ENCODE peak calls at places on chromosomes 6 and 20, in six cellular contexts. One of them, this sample, is unnamed.

GRCh38 chr6:47655719-47656595 is 42.4 kb upstream of the ADGRF4 start:
- DNase-seq in A549: no peak
- DNase-seq in HepG2: no peak
- DNase-seq in K562: peak
- DNase-seq in GM12878: no peak
- DNase-seq in endothelial cell of umbilical vein: peak
- DNase-seq in this sample: peak

GRCh38 chr6:165231581-165232276 is 77.7 kb downstream of the C6orf118 start:
- DNase-seq in A549: peak
- DNase-seq in HepG2: no peak
- DNase-seq in K562: no peak
- DNase-seq in GM12878: no peak
- DNase-seq in endothelial cell of umbilical vein: no peak
- DNase-seq in this sample: peak

GRCh38 chr6:82248233-82248735 is 740 bp upstream of the IBTK start:
- DNase-seq in A549: peak
- DNase-seq in HepG2: peak
- DNase-seq in K562: no peak
- DNase-seq in GM12878: no peak
- DNase-seq in endothelial cell of umbilical vein: no peak
- DNase-seq in this sample: peak

GRCh38 chr20:46559001-46559400 is 8.5 kb upstream of the OCSTAMP start:
- DNase-seq in A549: no peak
- DNase-seq in HepG2: no peak
- DNase-seq in K562: peak
- DNase-seq in GM12878: no peak
- DNase-seq in endothelial cell of umbilical vein: no peak
- DNase-seq in this sample: no peak

GRCh38 chr6:117233146-117233545 is 32.2 kb upstream of the VGLL2 start:
- DNase-seq in A549: no peak
- DNase-seq in HepG2: no peak
- DNase-seq in K562: no peak
- DNase-seq in GM12878: no peak
- DNase-seq in endothelial cell of umbilical vein: no peak
- DNase-seq in this sample: no peak

GRCh38 chr6:44428682-44429081 is 41.2 kb downstream of the CDC5L start:
- DNase-seq in A549: no peak
- DNase-seq in HepG2: no peak
- DNase-seq in K562: no peak
- DNase-seq in GM12878: no peak
- DNase-seq in endothelial cell of umbilical vein: no peak
- DNase-seq in this sample: no peak

GRCh38 chr6:169229611-169230321 is 23.9 kb downstream of the THBS2 start:
- DNase-seq in A549: no peak
- DNase-seq in HepG2: no peak
- DNase-seq in K562: no peak
- DNase-seq in GM12878: no peak
- DNase-seq in endothelial cell of umbilical vein: no peak
- DNase-seq in this sample: no peak

GRCh38 chr6:34810936-34811632 is 19.2 kb downstream of the BLTP3A start:
- DNase-seq in A549: no peak
- DNase-seq in HepG2: peak
- DNase-seq in K562: no peak
- DNase-seq in GM12878: peak
- DNase-seq in endothelial cell of umbilical vein: peak
- DNase-seq in this sample: no peak

GRCh38 chr20:15940127-15940526 is 633.1 kb downstream of the KIF16B start:
- DNase-seq in A549: no peak
- DNase-seq in HepG2: no peak
- DNase-seq in K562: no peak
- DNase-seq in GM12878: no peak
- DNase-seq in endothelial cell of umbilical vein: no peak
- DNase-seq in this sample: no peak

GRCh38 chr6:28135393-28135792 is 6.3 kb upstream of the ZKSCAN8 start:
- DNase-seq in A549: no peak
- DNase-seq in HepG2: no peak
- DNase-seq in K562: no peak
- DNase-seq in GM12878: no peak
- DNase-seq in endothelial cell of umbilical vein: no peak
- DNase-seq in this sample: peak

GRCh38 chr20:34834459-34834893 is 9.0 kb upstream of the NCOA6 start:
- DNase-seq in A549: peak
- DNase-seq in HepG2: peak
- DNase-seq in K562: peak
- DNase-seq in GM12878: no peak
- DNase-seq in endothelial cell of umbilical vein: peak
- DNase-seq in this sample: peak

GRCh38 chr6:31272431-31272830 is 539 bp upstream of the HLA-C start:
- DNase-seq in A549: no peak
- DNase-seq in HepG2: no peak
- DNase-seq in K562: no peak
- DNase-seq in GM12878: no peak
- DNase-seq in endothelial cell of umbilical vein: no peak
- DNase-seq in this sample: peak

GRCh38 chr20:47971321-47971781 is 186.1 kb upstream of the SULF2 start:
- DNase-seq in A549: no peak
- DNase-seq in HepG2: no peak
- DNase-seq in K562: no peak
- DNase-seq in GM12878: no peak
- DNase-seq in endothelial cell of umbilical vein: no peak
- DNase-seq in this sample: no peak

GRCh38 chr20:51022803-51023616 is at the start of gene KCNG1:
- DNase-seq in A549: peak
- DNase-seq in HepG2: no peak
- DNase-seq in K562: peak
- DNase-seq in GM12878: no peak
- DNase-seq in endothelial cell of umbilical vein: peak
- DNase-seq in this sample: peak

GRCh38 chr6:26609463-26609862 is 12.7 kb downstream of the ABT1 start:
- DNase-seq in A549: no peak
- DNase-seq in HepG2: no peak
- DNase-seq in K562: no peak
- DNase-seq in GM12878: no peak
- DNase-seq in endothelial cell of umbilical vein: no peak
- DNase-seq in this sample: no peak

GRCh38 chr6:18280084-18280483 is 15.8 kb upstream of the DEK start:
- DNase-seq in A549: no peak
- DNase-seq in HepG2: no peak
- DNase-seq in K562: no peak
- DNase-seq in GM12878: no peak
- DNase-seq in endothelial cell of umbilical vein: no peak
- DNase-seq in this sample: no peak

GRCh38 chr20:18001131-18001921 is 32.5 kb downstream of the MGME1 start:
- DNase-seq in A549: no peak
- DNase-seq in HepG2: peak
- DNase-seq in K562: no peak
- DNase-seq in GM12878: no peak
- DNase-seq in endothelial cell of umbilical vein: no peak
- DNase-seq in this sample: no peak

GRCh38 chr6:21395121-21395520 is 198.4 kb upstream of the SOX4 start:
- DNase-seq in A549: no peak
- DNase-seq in HepG2: no peak
- DNase-seq in K562: no peak
- DNase-seq in GM12878: no peak
- DNase-seq in endothelial cell of umbilical vein: no peak
- DNase-seq in this sample: no peak

GRCh38 chr6:24078200-24078599 is 47.8 kb upstream of the NRSN1 start:
- DNase-seq in A549: no peak
- DNase-seq in HepG2: no peak
- DNase-seq in K562: no peak
- DNase-seq in GM12878: no peak
- DNase-seq in endothelial cell of umbilical vein: no peak
- DNase-seq in this sample: no peak

GRCh38 chr6:21808045-21808470 is 214.5 kb downstream of the SOX4 start:
- DNase-seq in A549: no peak
- DNase-seq in HepG2: no peak
- DNase-seq in K562: no peak
- DNase-seq in GM12878: no peak
- DNase-seq in endothelial cell of umbilical vein: no peak
- DNase-seq in this sample: no peak

GRCh38 chr6:55069132-55069781 is 105.1 kb upstream of the HCRTR2 start:
- DNase-seq in A549: peak
- DNase-seq in HepG2: peak
- DNase-seq in K562: no peak
- DNase-seq in GM12878: no peak
- DNase-seq in endothelial cell of umbilical vein: peak
- DNase-seq in this sample: peak

GRCh38 chr6:73801652-73802268 is 105.8 kb downstream of the CD109 start:
- DNase-seq in A549: no peak
- DNase-seq in HepG2: no peak
- DNase-seq in K562: no peak
- DNase-seq in GM12878: no peak
- DNase-seq in endothelial cell of umbilical vein: no peak
- DNase-seq in this sample: no peak

GRCh38 chr6:75024796-75025195 is 181.1 kb downstream of the COL12A1 start:
- DNase-seq in A549: no peak
- DNase-seq in HepG2: no peak
- DNase-seq in K562: no peak
- DNase-seq in GM12878: no peak
- DNase-seq in endothelial cell of umbilical vein: peak
- DNase-seq in this sample: no peak

GRCh38 chr6:40948598-40948997 is 90.4 kb downstream of the UNC5CL start:
- DNase-seq in A549: no peak
- DNase-seq in HepG2: no peak
- DNase-seq in K562: no peak
- DNase-seq in GM12878: no peak
- DNase-seq in endothelial cell of umbilical vein: no peak
- DNase-seq in this sample: no peak

GRCh38 chr6:166615059-166615770 is 11.8 kb downstream of the RPS6KA2 start:
- DNase-seq in A549: no peak
- DNase-seq in HepG2: no peak
- DNase-seq in K562: no peak
- DNase-seq in GM12878: no peak
- DNase-seq in endothelial cell of umbilical vein: peak
- DNase-seq in this sample: no peak

GRCh38 chr20:6663104-6663503 is 104.4 kb upstream of the BMP2 start:
- DNase-seq in A549: no peak
- DNase-seq in HepG2: no peak
- DNase-seq in K562: no peak
- DNase-seq in GM12878: no peak
- DNase-seq in endothelial cell of umbilical vein: peak
- DNase-seq in this sample: no peak

GRCh38 chr20:58869662-58870227 is 17.2 kb downstream of the GNAS start:
- DNase-seq in A549: no peak
- DNase-seq in HepG2: no peak
- DNase-seq in K562: peak
- DNase-seq in GM12878: no peak
- DNase-seq in endothelial cell of umbilical vein: no peak
- DNase-seq in this sample: no peak

GRCh38 chr6:137683886-137684285 is 183.2 kb upstream of the TNFAIP3 start:
- DNase-seq in A549: no peak
- DNase-seq in HepG2: no peak
- DNase-seq in K562: no peak
- DNase-seq in GM12878: no peak
- DNase-seq in endothelial cell of umbilical vein: no peak
- DNase-seq in this sample: no peak

GRCh38 chr6:137681445-137682009 is 185.5 kb upstream of the TNFAIP3 start:
- DNase-seq in A549: peak
- DNase-seq in HepG2: no peak
- DNase-seq in K562: no peak
- DNase-seq in GM12878: no peak
- DNase-seq in endothelial cell of umbilical vein: no peak
- DNase-seq in this sample: no peak

GRCh38 chr6:137678451-137678850 is 184.3 kb upstream of the OLIG3 start:
- DNase-seq in A549: no peak
- DNase-seq in HepG2: no peak
- DNase-seq in K562: no peak
- DNase-seq in GM12878: no peak
- DNase-seq in endothelial cell of umbilical vein: no peak
- DNase-seq in this sample: no peak

GRCh38 chr6:137677714-137678113 is 183.5 kb upstream of the OLIG3 start:
- DNase-seq in A549: no peak
- DNase-seq in HepG2: no peak
- DNase-seq in K562: no peak
- DNase-seq in GM12878: no peak
- DNase-seq in endothelial cell of umbilical vein: no peak
- DNase-seq in this sample: peak

GRCh38 chr6:137680678-137681346 is 186.2 kb upstream of the TNFAIP3 start:
- DNase-seq in A549: peak
- DNase-seq in HepG2: no peak
- DNase-seq in K562: no peak
- DNase-seq in GM12878: no peak
- DNase-seq in endothelial cell of umbilical vein: peak
- DNase-seq in this sample: peak
- TF ChIP-seq MYC in A549: no peak
- TF ChIP-seq MYC in HepG2: no peak
- TF ChIP-seq MYC in K562: no peak
- TF ChIP-seq MYC in GM12878: no peak
- TF ChIP-seq MYC in endothelial cell of umbilical vein: no peak
- TF ChIP-seq MYC in this sample: no peak

GRCh38 chr6:92756912-92757311 is 662.4 kb downstream of the EPHA7 start:
- DNase-seq in A549: no peak
- DNase-seq in HepG2: no peak
- DNase-seq in K562: no peak
- DNase-seq in GM12878: no peak
- DNase-seq in endothelial cell of umbilical vein: no peak
- DNase-seq in this sample: no peak
- TF ChIP-seq MYC in A549: no peak
- TF ChIP-seq MYC in HepG2: no peak
- TF ChIP-seq MYC in K562: no peak
- TF ChIP-seq MYC in GM12878: no peak
- TF ChIP-seq MYC in endothelial cell of umbilical vein: no peak
- TF ChIP-seq MYC in this sample: no peak

GRCh38 chr6:85751374-85752055 is 108.8 kb upstream of the SYNCRIP start:
- DNase-seq in A549: no peak
- DNase-seq in HepG2: no peak
- DNase-seq in K562: no peak
- DNase-seq in GM12878: no peak
- DNase-seq in endothelial cell of umbilical vein: no peak
- DNase-seq in this sample: no peak

GRCh38 chr6:85749236-85749635 is 106.5 kb upstream of the SYNCRIP start:
- DNase-seq in A549: no peak
- DNase-seq in HepG2: no peak
- DNase-seq in K562: no peak
- DNase-seq in GM12878: no peak
- DNase-seq in endothelial cell of umbilical vein: no peak
- DNase-seq in this sample: no peak

GRCh38 chr6:85754894-85755293 is 112.2 kb upstream of the SYNCRIP start:
- DNase-seq in A549: no peak
- DNase-seq in HepG2: no peak
- DNase-seq in K562: no peak
- DNase-seq in GM12878: no peak
- DNase-seq in endothelial cell of umbilical vein: no peak
- DNase-seq in this sample: no peak

GRCh38 chr6:85756982-85757381 is 114.3 kb upstream of the SYNCRIP start:
- DNase-seq in A549: peak
- DNase-seq in HepG2: no peak
- DNase-seq in K562: no peak
- DNase-seq in GM12878: no peak
- DNase-seq in endothelial cell of umbilical vein: peak
- DNase-seq in this sample: peak

GRCh38 chr6:85752602-85753001 is 109.9 kb upstream of the SYNCRIP start:
- DNase-seq in A549: no peak
- DNase-seq in HepG2: no peak
- DNase-seq in K562: no peak
- DNase-seq in GM12878: no peak
- DNase-seq in endothelial cell of umbilical vein: no peak
- DNase-seq in this sample: no peak
- TF ChIP-seq MYC in A549: no peak
- TF ChIP-seq MYC in HepG2: no peak
- TF ChIP-seq MYC in K562: no peak
- TF ChIP-seq MYC in GM12878: no peak
- TF ChIP-seq MYC in endothelial cell of umbilical vein: no peak
- TF ChIP-seq MYC in this sample: no peak

GRCh38 chr6:103327079-103327478 is 1532.6 kb downstream of the HACE1 start:
- DNase-seq in A549: no peak
- DNase-seq in HepG2: no peak
- DNase-seq in K562: no peak
- DNase-seq in GM12878: no peak
- DNase-seq in endothelial cell of umbilical vein: no peak
- DNase-seq in this sample: no peak
- TF ChIP-seq MYC in A549: no peak
- TF ChIP-seq MYC in HepG2: no peak
- TF ChIP-seq MYC in K562: no peak
- TF ChIP-seq MYC in GM12878: no peak
- TF ChIP-seq MYC in endothelial cell of umbilical vein: no peak
- TF ChIP-seq MYC in this sample: no peak

This sample was measured in NB4.